ENCODE peak calls at places on chromosomes 6 and 20, in five cellular contexts. U, E, A, G and M are unnamed samples. For H3K27me3, H3K9me3 and H3K4me1, the result is how much of the 10 kb centered on the place peaks cover.

GRCh38 chr6:116220172-116220571 is 33.7 kb downstream of the TSPYL4 start:
- DNase-seq in U (no peak), E (peak), A (no peak), G (no peak), M (no peak)

GRCh38 chr20:44388466-44389023 is 33.0 kb downstream of the HNF4A start:
- DNase-seq in U (peak), E (peak), A (no peak), G (peak), M (peak)

GRCh38 chr20:50120935-50121693 is 8.2 kb upstream of the UBE2V1 start:
- DNase-seq in U (peak), E (peak), A (no peak), G (peak), M (peak)

GRCh38 chr6:97288188-97288587 is 5.2 kb upstream of the MMS22L start:
- DNase-seq in U (no peak), E (no peak), A (no peak), G (no peak), M (no peak)

GRCh38 chr6:163779727-163780284 is 365.3 kb downstream of the QKI start:
- DNase-seq in U (no peak), E (no peak), A (no peak), G (no peak), M (no peak)

GRCh38 chr20:61414455-61414991 is 162.5 kb downstream of the CDH4 start:
- DNase-seq in U (no peak), E (no peak), A (no peak), G (no peak), M (no peak)

GRCh38 chr20:36848677-36849076 is 27.3 kb upstream of the TLDC2 start:
- DNase-seq in U (no peak), E (no peak), A (no peak), G (no peak), M (no peak)

GRCh38 chr6:11853678-11854417 is 75.2 kb upstream of the ADTRP start:
- DNase-seq in U (no peak), E (no peak), A (no peak), G (no peak), M (no peak)

GRCh38 chr20:1879934-1880333 is 15.3 kb upstream of the SIRPA start:
- DNase-seq in U (peak), E (no peak), A (no peak), G (no peak), M (no peak)

GRCh38 chr6:90401933-90402830 is 105.5 kb upstream of the BACH2 start:
- DNase-seq in U (no peak), E (no peak), A (no peak), G (no peak), M (no peak)

GRCh38 chr20:49712918-49713778 is 530 bp downstream of the B4GALT5 start:
- DNase-seq in U (peak), E (no peak), A (no peak), G (peak), M (no peak)

GRCh38 chr6:37122861-37123260 is 47.1 kb upstream of the PIM1 start:
- DNase-seq in U (peak), E (no peak), A (no peak), G (no peak), M (no peak)

GRCh38 chr20:46119547-46119946 is 1.4 kb downstream of the CD40 start:
- DNase-seq in U (no peak), E (no peak), A (no peak), G (no peak), M (no peak)

GRCh38 chr6:110543106-110543505 is 66.7 kb upstream of the SLC22A16 start:
- DNase-seq in U (no peak), E (no peak), A (no peak), G (no peak), M (no peak)

GRCh38 chr20:49768204-49769124 is 44.2 kb upstream of the SLC9A8 start:
- DNase-seq in U (peak), E (peak), A (no peak), G (peak), M (peak)

GRCh38 chr20:49323622-49324238 is 45.9 kb upstream of the ZNFX1 start:
- DNase-seq in U (peak), E (peak), A (no peak), G (no peak), M (no peak)

GRCh38 chr6:14450133-14451040 is 332.8 kb downstream of the CD83 start:
- DNase-seq in U (no peak), E (no peak), A (no peak), G (no peak), M (no peak)

GRCh38 chr20:44019638-44020335 is 105.1 kb downstream of the TOX2 start:
- DNase-seq in U (no peak), E (peak), A (no peak), G (peak), M (no peak)

GRCh38 chr6:82380566-82381185 is 17.1 kb downstream of the TPBG start:
- DNase-seq in U (no peak), E (no peak), A (no peak), G (no peak), M (no peak)

GRCh38 chr6:6696867-6697531 is 108.5 kb downstream of the LY86 start:
- DNase-seq in U (peak), E (peak), A (no peak), G (peak), M (peak)

GRCh38 chr6:52063584-52064400 is 23.6 kb downstream of the PKHD1 start:
- DNase-seq in U (peak), E (peak), A (no peak), G (peak), M (peak)

GRCh38 chr6:164164921-164165320 is 750.4 kb downstream of the QKI start:
- DNase-seq in U (peak), E (no peak), A (no peak), G (no peak), M (no peak)

GRCh38 chr6:112289039-112289566 is 34.7 kb upstream of the LAMA4 start:
- DNase-seq in U (no peak), E (peak), A (no peak), G (peak), M (no peak)

GRCh38 chr6:215335-216034 is 76.8 kb upstream of the DUSP22 start:
- DNase-seq in U (no peak), E (no peak), A (no peak), G (peak), M (no peak)

GRCh38 chr6:134911532-134911931 is 38.4 kb downstream of the ALDH8A1 start:
- DNase-seq in U (no peak), E (peak), A (no peak), G (no peak), M (no peak)

GRCh38 chr6:97850458-97851218 is 567.6 kb upstream of the MMS22L start:
- DNase-seq in U (no peak), E (peak), A (no peak), G (no peak), M (peak)

GRCh38 chr20:37326666-37327065 is 19.3 kb upstream of the SRC start:
- DNase-seq in U (no peak), E (no peak), A (no peak), G (no peak), M (no peak)

GRCh38 chr6:42279144-42279781 is 61.6 kb upstream of the MRPS10 start:
- DNase-seq in U (no peak), E (peak), A (no peak), G (peak), M (no peak)

GRCh38 chr6:107292570-107293285 is 166.6 kb downstream of the PDSS2 start:
- DNase-seq in U (peak), E (no peak), A (no peak), G (no peak), M (peak)

GRCh38 chr6:35028781-35029180 is 112.4 kb downstream of the TCP11 start:
- DNase-seq in U (no peak), E (no peak), A (no peak), G (no peak), M (no peak)

GRCh38 chr6:113859349-113860164 is 2.4 kb downstream of the MARCKS start:
- DNase-seq in U (peak), E (peak), A (no peak), G (peak), M (no peak)

GRCh38 chr6:155628315-155628714 is 172.7 kb upstream of the NOX3 start:
- DNase-seq in U (no peak), E (no peak), A (no peak), G (no peak), M (no peak)

GRCh38 chr6:72524011-72524645 is 97.7 kb upstream of the KCNQ5 start:
- DNase-seq in U (no peak), E (no peak), A (no peak), G (no peak), M (no peak)

GRCh38 chr6:44057931-44058616 is 69.2 kb downstream of the MRPL14 start:
- DNase-seq in U (peak), E (no peak), A (no peak), G (no peak), M (no peak)

GRCh38 chr20:2767768-2768631 is 32.4 kb downstream of the CPXM1 start:
- DNase-seq in U (no peak), E (peak), A (no peak), G (peak), M (no peak)

GRCh38 chr20:23586735-23587525 is 18.6 kb upstream of the CST9L start:
- DNase-seq in U (no peak), E (no peak), A (no peak), G (no peak), M (no peak)

GRCh38 chr6:166767191-166767590 is 140.1 kb upstream of the RPS6KA2 start:
- DNase-seq in U (no peak), E (no peak), A (no peak), G (no peak), M (peak)

GRCh38 chr6:134529921-134530320 is 212.0 kb upstream of the SGK1 start:
- DNase-seq in U (peak), E (peak), A (no peak), G (no peak), M (peak)

GRCh38 chr6:41939848-41940758 is 1.5 kb downstream of the CCND3 start:
- DNase-seq in U (peak), E (peak), A (no peak), G (no peak), M (peak)

GRCh38 chr6:20704325-20704724 is 170.1 kb downstream of the CDKAL1 start:
- DNase-seq in U (no peak), E (no peak), A (no peak), G (no peak), M (no peak)
- H3K27me3 ChIP-seq in U (under half), E (under half), A (under half), G (under half), M (under half)

GRCh38 chr20:29300579-29301551 is 1956.6 kb upstream of the DEFB115 start:
- DNase-seq in U (no peak), E (no peak), A (no peak), G (no peak), M (no peak)
- H3K9me3 ChIP-seq in U (half or more), E (under half), A (under half), G (under half), M (under half)

DNA sequence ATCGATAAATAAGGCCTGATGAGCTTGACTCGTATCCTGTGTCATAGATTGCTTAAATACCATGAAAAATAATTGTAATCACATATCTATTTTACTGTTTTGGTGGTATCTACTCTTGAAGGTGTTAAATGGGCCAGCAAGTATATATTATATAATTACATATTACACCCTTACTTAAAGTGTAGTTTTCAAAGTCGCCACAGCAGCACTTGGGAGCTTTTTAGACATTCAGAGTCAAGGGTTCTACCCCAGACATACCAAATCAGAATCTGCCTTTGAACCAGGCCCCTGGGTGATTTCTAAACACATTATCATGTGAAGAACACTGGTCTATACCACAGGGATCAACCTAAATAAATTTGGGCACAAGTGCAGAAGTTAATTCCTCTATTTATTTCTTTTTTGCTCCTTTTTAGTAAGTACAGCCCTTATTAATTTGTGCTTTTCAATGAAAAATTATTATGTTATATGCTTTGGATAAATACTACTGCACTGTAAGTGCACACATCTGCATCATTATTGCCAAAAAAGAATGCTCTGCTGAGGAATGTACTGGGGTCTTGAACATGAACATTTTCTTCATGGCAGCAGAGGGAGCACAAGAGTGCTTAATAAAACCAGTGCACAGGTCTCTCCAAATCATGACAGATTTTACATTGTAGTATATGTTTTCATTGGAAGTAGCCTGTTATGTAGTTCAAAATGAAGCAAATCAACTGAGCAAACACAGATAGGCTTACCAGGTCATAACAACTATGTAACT is 3.1 kb upstream of the ATXN1 start:
- DNase-seq in U (no peak), E (peak), A (no peak), G (no peak), M (no peak)
- H3K4me1 ChIP-seq in U (under half), E (under half), A (under half), G (under half), M (under half)

GRCh38 chr6:38974389-38975133 is 74.0 kb upstream of the GLP1R start:
- DNase-seq in U (peak), E (peak), A (no peak), G (no peak), M (no peak)

GRCh38 chr6:38973178-38974057 is 75.2 kb upstream of the GLP1R start:
- DNase-seq in U (peak), E (peak), A (no peak), G (no peak), M (peak)

GRCh38 chr6:38977101-38977500 is 71.5 kb upstream of the GLP1R start:
- DNase-seq in U (no peak), E (no peak), A (no peak), G (no peak), M (no peak)

GRCh38 chr6:38978139-38978704 is 70.4 kb upstream of the GLP1R start:
- DNase-seq in U (no peak), E (no peak), A (no peak), G (no peak), M (no peak)

DNA sequence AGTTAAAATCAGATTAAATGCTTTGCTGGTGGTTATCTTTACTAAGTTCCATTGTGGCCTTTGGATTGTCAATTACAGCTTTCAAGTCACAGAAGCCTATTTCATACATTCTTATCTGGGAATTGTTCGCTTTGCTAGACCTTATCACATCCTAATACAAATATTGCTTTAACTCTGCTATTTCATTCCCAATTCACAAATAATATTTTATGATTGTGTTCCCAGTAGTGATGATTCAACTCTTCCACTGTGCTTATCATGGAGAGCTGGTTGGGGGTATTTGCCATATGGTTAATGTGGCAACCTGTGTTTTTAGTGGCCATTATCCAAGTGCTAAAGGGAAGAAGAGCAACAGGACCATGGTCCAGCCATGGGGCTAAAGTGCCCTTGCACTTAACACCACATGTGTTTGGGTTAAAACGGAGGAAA is 72.9 kb upstream of the GLP1R start:
- DNase-seq in U (no peak), E (peak), A (no peak), G (no peak), M (no peak)
- H3K27me3 ChIP-seq in U (under half), E (under half), A (under half), G (under half), M (under half)